ENCODE peak calls at places on chromosomes 1 and 21, in ten cellular contexts. O, X, Y, R, T, C, U, A, V and H are unnamed samples.

GRCh38 chr21:45548711-45549491 is 6.7 kb upstream of the SLC19A1 start:
- DNase-seq in O (no peak), X (no peak), Y (no peak), R (no peak), T (no peak), C (no peak), U (peak; percentile 57), A (no peak), V (no peak), H (no peak)

GRCh38 chr1:219293440-219293839 is 119.8 kb downstream of the LYPLAL1 start:
- DNase-seq in O (no peak), X (no peak), Y (no peak), R (no peak), T (no peak), C (no peak), U (no peak), A (no peak), V (no peak), H (no peak)

GRCh38 chr1:245126530-245126929 is 28.3 kb upstream of the KIF26B start:
- DNase-seq in O (no peak), X (no peak), Y (no peak), R (no peak), T (no peak), C (no peak), U (no peak), A (no peak), V (no peak), H (no peak)

GRCh38 chr21:41636636-41637625 is 129.0 kb upstream of the TMPRSS2 start:
- DNase-seq in O (no peak), X (no peak), Y (no peak), R (no peak), T (no peak), C (no peak), U (no peak), A (no peak), V (no peak), H (no peak)

GRCh38 chr1:210726621-210727020 is 397.9 kb downstream of the HHAT start:
- DNase-seq in O (peak; percentile 20), X (no peak), Y (peak; percentile 50), R (peak; percentile 79), T (peak; percentile 36), C (peak; percentile 79), U (peak; percentile 33), A (peak; percentile 70), V (no peak), H (no peak)

GRCh38 chr1:207040181-207040533 is 7.6 kb upstream of the C1orf116 start:
- DNase-seq in O (peak; percentile 40), X (no peak), Y (no peak), R (no peak), T (no peak), C (no peak), U (no peak), A (no peak), V (no peak), H (no peak)

GRCh38 chr1:39409055-39409816 is 82.2 kb upstream of the BMP8A start:
- DNase-seq in O (peak; percentile 77), X (no peak), Y (peak; percentile 47), R (peak; percentile 82), T (no peak), C (no peak), U (peak; percentile 58), A (peak; percentile 26), V (peak; percentile 68), H (peak; percentile 46)

GRCh38 chr1:22284906-22285544 is 142.1 kb upstream of the WNT4 start:
- DNase-seq in O (no peak), X (no peak), Y (no peak), R (no peak), T (no peak), C (no peak), U (no peak), A (no peak), V (peak; percentile 9), H (no peak)

GRCh38 chr21:44425895-44426662 is 29.2 kb upstream of the LRRC3 start:
- DNase-seq in O (no peak), X (no peak), Y (no peak), R (no peak), T (no peak), C (no peak), U (no peak), A (no peak), V (no peak), H (no peak)

GRCh38 chr21:43881283-43881682 is 16.3 kb downstream of the AGPAT3 start:
- DNase-seq in O (no peak), X (no peak), Y (no peak), R (no peak), T (no peak), C (no peak), U (no peak), A (no peak), V (no peak), H (no peak)

GRCh38 chr1:156435551-156436318 is 64.8 kb downstream of the MEF2D start:
- DNase-seq in O (peak; percentile 37), X (no peak), Y (no peak), R (no peak), T (no peak), C (no peak), U (no peak), A (no peak), V (peak; percentile 86), H (no peak)

DNA sequence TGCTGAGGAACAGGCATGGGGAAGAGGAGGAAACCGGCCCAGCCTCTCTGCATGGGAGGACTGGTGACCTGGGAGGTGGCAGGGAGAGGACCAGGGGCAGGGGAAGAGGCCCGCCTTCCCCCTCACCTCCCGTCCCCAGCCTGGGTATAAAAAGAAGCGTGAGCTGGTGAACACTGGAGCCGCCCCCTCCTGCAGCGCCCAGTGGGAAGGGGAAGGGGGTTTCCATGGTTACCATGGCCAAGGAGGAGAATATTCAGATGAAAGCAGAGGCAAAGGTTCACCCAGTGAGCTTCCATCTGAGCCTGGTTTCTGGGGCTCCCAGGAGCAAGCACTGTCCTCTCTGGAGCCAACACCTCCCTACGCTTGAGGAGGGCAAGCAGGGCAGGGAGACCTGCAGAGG is 54.9 kb downstream of the ACOT7 start:
- DNase-seq in O (no peak), X (no peak), Y (no peak), R (no peak), T (no peak), C (no peak), U (no peak), A (no peak), V (no peak), H (no peak)
- H3K4me2 ChIP-seq in O (no peak overlapping the region), X (no peak overlapping the region), Y (no peak overlapping the region), R (no peak overlapping the region), T (no peak overlapping the region), C (no peak overlapping the region), U (no peak overlapping the region), A (no peak overlapping the region), V (no peak overlapping the region), H (no peak overlapping the region)

GRCh38 chr1:158046726-158047510 is 53.5 kb downstream of the KIRREL1 start:
- DNase-seq in O (no peak), X (no peak), Y (no peak), R (no peak), T (no peak), C (no peak), U (no peak), A (no peak), V (no peak), H (no peak)
- H3K9me2 ChIP-seq in O (no peaks in the 10 kb centered on the region), X (no peaks in the 10 kb centered on the region), Y (no peaks in the 10 kb centered on the region), R (peaks cover 6% of the 10 kb centered on the region), T (no peaks in the 10 kb centered on the region), C (no peaks in the 10 kb centered on the region), U (no peaks in the 10 kb centered on the region), A (no peaks in the 10 kb centered on the region), V (no peaks in the 10 kb centered on the region), H (no peaks in the 10 kb centered on the region)

GRCh38 chr1:223802032-223802431 is 43.7 kb downstream of the TP53BP2 start:
- DNase-seq in O (no peak), X (no peak), Y (no peak), R (no peak), T (no peak), C (peak; percentile 17), U (no peak), A (no peak), V (no peak), H (no peak)
- H3K36me3 ChIP-seq in O (peaks cover 51% of the 10 kb centered on the region), X (peaks cover 45% of the 10 kb centered on the region), Y (peaks cover 43% of the 10 kb centered on the region), R (peaks cover 43% of the 10 kb centered on the region), T (peaks cover 63% of the 10 kb centered on the region), C (no peaks in the 10 kb centered on the region), U (peaks cover 11% of the 10 kb centered on the region), A (no peaks in the 10 kb centered on the region), V (peaks cover 75% of the 10 kb centered on the region), H (peaks cover 48% of the 10 kb centered on the region)

DNA sequence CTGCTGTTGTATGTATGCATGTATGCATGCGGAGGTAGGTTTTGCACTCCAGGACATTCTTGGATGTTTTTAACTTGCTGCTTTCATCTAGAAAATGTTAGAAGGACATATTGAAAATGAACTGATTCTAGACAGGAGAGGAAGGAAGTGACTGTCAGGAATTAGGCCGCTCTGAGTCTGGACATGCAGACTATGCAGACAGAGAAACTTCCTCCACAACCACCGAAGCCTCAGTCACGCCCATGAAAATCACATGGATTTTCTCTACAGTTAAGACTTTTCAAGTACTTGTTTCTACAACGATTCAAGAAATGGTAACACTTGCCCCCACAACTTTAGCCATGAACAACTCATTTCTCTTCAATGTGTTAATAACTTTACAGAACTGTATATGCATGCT is 211.1 kb downstream of the SMYD3 start:
- DNase-seq in O (no peak), X (no peak), Y (no peak), R (no peak), T (no peak), C (no peak), U (no peak), A (no peak), V (no peak), H (no peak)
- H3K4me2 ChIP-seq in O (no peak overlapping the region), X (no peak overlapping the region), Y (no peak overlapping the region), R (no peak overlapping the region), T (no peak overlapping the region), C (no peak overlapping the region), U (no peak overlapping the region), A (no peak overlapping the region), V (no peak overlapping the region), H (no peak overlapping the region)

DNA sequence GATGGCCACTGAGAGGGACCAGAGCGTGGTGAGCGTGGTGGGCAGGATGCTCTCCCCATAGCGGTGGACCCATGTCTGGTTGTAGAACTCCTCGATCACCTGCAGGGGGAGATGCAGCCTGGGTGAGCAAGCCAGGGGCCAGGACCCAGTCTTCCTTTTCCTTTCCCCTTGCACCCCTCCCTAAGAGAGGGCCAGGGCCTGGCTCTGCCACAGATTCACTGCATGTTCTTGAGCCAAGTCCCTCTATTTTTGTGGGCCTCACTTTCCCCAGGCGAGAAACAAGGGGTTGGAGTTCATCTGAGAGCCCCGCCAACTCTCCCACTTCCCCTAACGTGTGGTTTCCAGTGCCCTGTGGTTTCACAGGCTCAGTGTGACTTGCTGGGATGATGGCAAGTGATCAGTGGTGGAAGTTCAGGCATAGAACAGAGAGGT is 27.5 kb downstream of the SLC2A1 start:
- DNase-seq in O (peak; percentile 50), X (no peak), Y (peak; percentile 46), R (peak; percentile 82), T (peak; percentile 64), C (peak; percentile 74), U (peak; percentile 56), A (peak; percentile 24), V (peak; percentile 88), H (no peak)
- H3K9me2 ChIP-seq in O (no peaks in the 10 kb centered on the region), X (no peaks in the 10 kb centered on the region), Y (no peaks in the 10 kb centered on the region), R (no peaks in the 10 kb centered on the region), T (no peaks in the 10 kb centered on the region), C (no peaks in the 10 kb centered on the region), U (no peaks in the 10 kb centered on the region), A (no peaks in the 10 kb centered on the region), V (no peaks in the 10 kb centered on the region), H (no peaks in the 10 kb centered on the region)

GRCh38 chr1:62333431-62333830 is 14.2 kb upstream of the KANK4 start:
- DNase-seq in O (peak; percentile 80), X (peak; percentile 15), Y (peak; percentile 48), R (no peak), T (no peak), C (no peak), U (no peak), A (no peak), V (no peak), H (no peak)
- H3K36me3 ChIP-seq in O (no peaks in the 10 kb centered on the region), X (no peaks in the 10 kb centered on the region), Y (no peaks in the 10 kb centered on the region), R (no peaks in the 10 kb centered on the region), T (no peaks in the 10 kb centered on the region), C (no peaks in the 10 kb centered on the region), U (no peaks in the 10 kb centered on the region), A (no peaks in the 10 kb centered on the region), V (no peaks in the 10 kb centered on the region), H (no peaks in the 10 kb centered on the region)